ENCODE peak calls at places on chromosomes 4 and X, in ten cellular contexts. One of them, this sample, is unnamed.

GRCh38 chr4:42151568-42152506 is 618 bp downstream of the BEND4 start:
- DNase-seq in H4: no peak
- DNase-seq in NCI-H1694: peak; percentile 4
- DNase-seq in stimulated activated CD8-positive, alpha-beta memory T cell treated with anti-CD3 and anti-CD28 coated beads, Interleukin-15, amount 100 ng/mL, for 1 hour: no peak
- DNase-seq in right lobe of liver: no peak
- DNase-seq in KG1: peak; percentile 75
- DNase-seq in neural crest cell: peak; percentile 51
- DNase-seq in left cardiac atrium: peak; percentile 23
- DNase-seq in stimulated activated CD4-positive, alpha-beta T cell treated with anti-CD3 and anti-CD28 coated beads, Interleukin-1b, Interleukin-23, amount 100 ng/mL, for 1 hour: no peak
- DNase-seq in activated CD4-positive, alpha-beta T cell treated with anti-CD3 and anti-CD28 coated beads, Interleukin-2, amount 50 U/mL, for 48 hours: peak; percentile 25
- DNase-seq in this sample: peak; percentile 52

GRCh38 chrX:136147320-136147901 is at the start of gene FHL1:
- DNase-seq in H4: no peak
- DNase-seq in NCI-H1694: peak; percentile 26
- DNase-seq in stimulated activated CD8-positive, alpha-beta memory T cell treated with anti-CD3 and anti-CD28 coated beads, Interleukin-15, amount 100 ng/mL, for 1 hour: no peak
- DNase-seq in right lobe of liver: peak; percentile 61
- DNase-seq in KG1: no peak
- DNase-seq in neural crest cell: peak; percentile 31
- DNase-seq in left cardiac atrium: peak; percentile 69
- DNase-seq in stimulated activated CD4-positive, alpha-beta T cell treated with anti-CD3 and anti-CD28 coated beads, Interleukin-1b, Interleukin-23, amount 100 ng/mL, for 1 hour: peak; percentile 21
- DNase-seq in activated CD4-positive, alpha-beta T cell treated with anti-CD3 and anti-CD28 coated beads, Interleukin-2, amount 50 U/mL, for 48 hours: peak; percentile 56
- DNase-seq in this sample: peak; percentile 91

GRCh38 chrX:153782324-153782723 is 1.5 kb downstream of the SRPK3 start:
- DNase-seq in H4: no peak
- DNase-seq in NCI-H1694: peak; percentile 93
- DNase-seq in stimulated activated CD8-positive, alpha-beta memory T cell treated with anti-CD3 and anti-CD28 coated beads, Interleukin-15, amount 100 ng/mL, for 1 hour: no peak
- DNase-seq in right lobe of liver: no peak
- DNase-seq in KG1: no peak
- DNase-seq in neural crest cell: no peak
- DNase-seq in left cardiac atrium: no peak
- DNase-seq in stimulated activated CD4-positive, alpha-beta T cell treated with anti-CD3 and anti-CD28 coated beads, Interleukin-1b, Interleukin-23, amount 100 ng/mL, for 1 hour: no peak
- DNase-seq in activated CD4-positive, alpha-beta T cell treated with anti-CD3 and anti-CD28 coated beads, Interleukin-2, amount 50 U/mL, for 48 hours: no peak
- DNase-seq in this sample: no peak

GRCh38 chr4:83114576-83114975 is at the start of gene PLAC8:
- DNase-seq in H4: peak; percentile 78
- DNase-seq in NCI-H1694: no peak
- DNase-seq in stimulated activated CD8-positive, alpha-beta memory T cell treated with anti-CD3 and anti-CD28 coated beads, Interleukin-15, amount 100 ng/mL, for 1 hour: no peak
- DNase-seq in right lobe of liver: no peak
- DNase-seq in KG1: peak; percentile 67
- DNase-seq in neural crest cell: no peak
- DNase-seq in left cardiac atrium: no peak
- DNase-seq in stimulated activated CD4-positive, alpha-beta T cell treated with anti-CD3 and anti-CD28 coated beads, Interleukin-1b, Interleukin-23, amount 100 ng/mL, for 1 hour: no peak
- DNase-seq in activated CD4-positive, alpha-beta T cell treated with anti-CD3 and anti-CD28 coated beads, Interleukin-2, amount 50 U/mL, for 48 hours: no peak
- DNase-seq in this sample: no peak

GRCh38 chr4:102981005-102981404 is 38.5 kb downstream of the SLC9B1 start:
- DNase-seq in H4: no peak
- DNase-seq in NCI-H1694: no peak
- DNase-seq in stimulated activated CD8-positive, alpha-beta memory T cell treated with anti-CD3 and anti-CD28 coated beads, Interleukin-15, amount 100 ng/mL, for 1 hour: no peak
- DNase-seq in right lobe of liver: no peak
- DNase-seq in KG1: no peak
- DNase-seq in neural crest cell: no peak
- DNase-seq in left cardiac atrium: no peak
- DNase-seq in stimulated activated CD4-positive, alpha-beta T cell treated with anti-CD3 and anti-CD28 coated beads, Interleukin-1b, Interleukin-23, amount 100 ng/mL, for 1 hour: no peak
- DNase-seq in activated CD4-positive, alpha-beta T cell treated with anti-CD3 and anti-CD28 coated beads, Interleukin-2, amount 50 U/mL, for 48 hours: no peak
- DNase-seq in this sample: no peak

GRCh38 chr4:150464523-150464922 is 117.4 kb upstream of the MAB21L2 start:
- DNase-seq in H4: no peak
- DNase-seq in NCI-H1694: no peak
- DNase-seq in stimulated activated CD8-positive, alpha-beta memory T cell treated with anti-CD3 and anti-CD28 coated beads, Interleukin-15, amount 100 ng/mL, for 1 hour: no peak
- DNase-seq in right lobe of liver: no peak
- DNase-seq in KG1: no peak
- DNase-seq in neural crest cell: no peak
- DNase-seq in left cardiac atrium: no peak
- DNase-seq in stimulated activated CD4-positive, alpha-beta T cell treated with anti-CD3 and anti-CD28 coated beads, Interleukin-1b, Interleukin-23, amount 100 ng/mL, for 1 hour: no peak
- DNase-seq in activated CD4-positive, alpha-beta T cell treated with anti-CD3 and anti-CD28 coated beads, Interleukin-2, amount 50 U/mL, for 48 hours: no peak
- DNase-seq in this sample: no peak

GRCh38 chr4:56786955-56787354 is 34.5 kb downstream of the SPINK2 start:
- DNase-seq in H4: peak; percentile 17
- DNase-seq in NCI-H1694: no peak
- DNase-seq in stimulated activated CD8-positive, alpha-beta memory T cell treated with anti-CD3 and anti-CD28 coated beads, Interleukin-15, amount 100 ng/mL, for 1 hour: no peak
- DNase-seq in right lobe of liver: peak; percentile 57
- DNase-seq in KG1: no peak
- DNase-seq in neural crest cell: no peak
- DNase-seq in left cardiac atrium: peak; percentile 48
- DNase-seq in stimulated activated CD4-positive, alpha-beta T cell treated with anti-CD3 and anti-CD28 coated beads, Interleukin-1b, Interleukin-23, amount 100 ng/mL, for 1 hour: no peak
- DNase-seq in activated CD4-positive, alpha-beta T cell treated with anti-CD3 and anti-CD28 coated beads, Interleukin-2, amount 50 U/mL, for 48 hours: no peak
- DNase-seq in this sample: peak; percentile 77

GRCh38 chr4:175951794-175952193 is 113.8 kb upstream of the WDR17 start:
- DNase-seq in H4: no peak
- DNase-seq in NCI-H1694: no peak
- DNase-seq in stimulated activated CD8-positive, alpha-beta memory T cell treated with anti-CD3 and anti-CD28 coated beads, Interleukin-15, amount 100 ng/mL, for 1 hour: no peak
- DNase-seq in right lobe of liver: no peak
- DNase-seq in KG1: no peak
- DNase-seq in neural crest cell: no peak
- DNase-seq in left cardiac atrium: no peak
- DNase-seq in stimulated activated CD4-positive, alpha-beta T cell treated with anti-CD3 and anti-CD28 coated beads, Interleukin-1b, Interleukin-23, amount 100 ng/mL, for 1 hour: no peak
- DNase-seq in activated CD4-positive, alpha-beta T cell treated with anti-CD3 and anti-CD28 coated beads, Interleukin-2, amount 50 U/mL, for 48 hours: no peak
- DNase-seq in this sample: no peak

GRCh38 chr4:48635980-48636379 is 144.1 kb downstream of the FRYL start:
- DNase-seq in H4: no peak
- DNase-seq in NCI-H1694: no peak
- DNase-seq in stimulated activated CD8-positive, alpha-beta memory T cell treated with anti-CD3 and anti-CD28 coated beads, Interleukin-15, amount 100 ng/mL, for 1 hour: no peak
- DNase-seq in right lobe of liver: no peak
- DNase-seq in KG1: no peak
- DNase-seq in neural crest cell: no peak
- DNase-seq in left cardiac atrium: no peak
- DNase-seq in stimulated activated CD4-positive, alpha-beta T cell treated with anti-CD3 and anti-CD28 coated beads, Interleukin-1b, Interleukin-23, amount 100 ng/mL, for 1 hour: no peak
- DNase-seq in activated CD4-positive, alpha-beta T cell treated with anti-CD3 and anti-CD28 coated beads, Interleukin-2, amount 50 U/mL, for 48 hours: no peak
- DNase-seq in this sample: no peak

GRCh38 chrX:21741869-21742701 is 15.8 kb downstream of the SMPX start:
- DNase-seq in H4: peak; percentile 9
- DNase-seq in NCI-H1694: peak; percentile 37
- DNase-seq in stimulated activated CD8-positive, alpha-beta memory T cell treated with anti-CD3 and anti-CD28 coated beads, Interleukin-15, amount 100 ng/mL, for 1 hour: no peak
- DNase-seq in right lobe of liver: peak; percentile 66
- DNase-seq in KG1: no peak
- DNase-seq in neural crest cell: no peak
- DNase-seq in left cardiac atrium: no peak
- DNase-seq in stimulated activated CD4-positive, alpha-beta T cell treated with anti-CD3 and anti-CD28 coated beads, Interleukin-1b, Interleukin-23, amount 100 ng/mL, for 1 hour: no peak
- DNase-seq in activated CD4-positive, alpha-beta T cell treated with anti-CD3 and anti-CD28 coated beads, Interleukin-2, amount 50 U/mL, for 48 hours: no peak
- DNase-seq in this sample: no peak

GRCh38 chr4:151408630-151409469 is at the start of gene FHIP1A:
- DNase-seq in H4: peak; percentile 85
- DNase-seq in NCI-H1694: no peak
- DNase-seq in stimulated activated CD8-positive, alpha-beta memory T cell treated with anti-CD3 and anti-CD28 coated beads, Interleukin-15, amount 100 ng/mL, for 1 hour: peak; percentile 53
- DNase-seq in right lobe of liver: peak; percentile 93
- DNase-seq in KG1: no peak
- DNase-seq in neural crest cell: peak; percentile 48
- DNase-seq in left cardiac atrium: peak; percentile 63
- DNase-seq in stimulated activated CD4-positive, alpha-beta T cell treated with anti-CD3 and anti-CD28 coated beads, Interleukin-1b, Interleukin-23, amount 100 ng/mL, for 1 hour: peak; percentile 63
- DNase-seq in activated CD4-positive, alpha-beta T cell treated with anti-CD3 and anti-CD28 coated beads, Interleukin-2, amount 50 U/mL, for 48 hours: peak; percentile 78
- DNase-seq in this sample: peak; percentile 59

GRCh38 chr4:101345271-101345595 is 2.1 kb downstream of the PPP3CA start:
- DNase-seq in H4: peak; percentile 39
- DNase-seq in NCI-H1694: no peak
- DNase-seq in stimulated activated CD8-positive, alpha-beta memory T cell treated with anti-CD3 and anti-CD28 coated beads, Interleukin-15, amount 100 ng/mL, for 1 hour: no peak
- DNase-seq in right lobe of liver: no peak
- DNase-seq in KG1: no peak
- DNase-seq in neural crest cell: no peak
- DNase-seq in left cardiac atrium: no peak
- DNase-seq in stimulated activated CD4-positive, alpha-beta T cell treated with anti-CD3 and anti-CD28 coated beads, Interleukin-1b, Interleukin-23, amount 100 ng/mL, for 1 hour: no peak
- DNase-seq in activated CD4-positive, alpha-beta T cell treated with anti-CD3 and anti-CD28 coated beads, Interleukin-2, amount 50 U/mL, for 48 hours: peak; percentile 16
- DNase-seq in this sample: no peak

GRCh38 chr4:136583567-136583966 is 948.7 kb downstream of the PCDH18 start:
- DNase-seq in H4: no peak
- DNase-seq in NCI-H1694: no peak
- DNase-seq in stimulated activated CD8-positive, alpha-beta memory T cell treated with anti-CD3 and anti-CD28 coated beads, Interleukin-15, amount 100 ng/mL, for 1 hour: no peak
- DNase-seq in right lobe of liver: no peak
- DNase-seq in KG1: no peak
- DNase-seq in neural crest cell: no peak
- DNase-seq in left cardiac atrium: no peak
- DNase-seq in stimulated activated CD4-positive, alpha-beta T cell treated with anti-CD3 and anti-CD28 coated beads, Interleukin-1b, Interleukin-23, amount 100 ng/mL, for 1 hour: no peak
- DNase-seq in activated CD4-positive, alpha-beta T cell treated with anti-CD3 and anti-CD28 coated beads, Interleukin-2, amount 50 U/mL, for 48 hours: no peak
- DNase-seq in this sample: no peak

GRCh38 chr4:110644008-110644407 is 21.1 kb upstream of the PITX2 start:
- DNase-seq in H4: no peak
- DNase-seq in NCI-H1694: no peak
- DNase-seq in stimulated activated CD8-positive, alpha-beta memory T cell treated with anti-CD3 and anti-CD28 coated beads, Interleukin-15, amount 100 ng/mL, for 1 hour: no peak
- DNase-seq in right lobe of liver: no peak
- DNase-seq in KG1: no peak
- DNase-seq in neural crest cell: no peak
- DNase-seq in left cardiac atrium: no peak
- DNase-seq in stimulated activated CD4-positive, alpha-beta T cell treated with anti-CD3 and anti-CD28 coated beads, Interleukin-1b, Interleukin-23, amount 100 ng/mL, for 1 hour: no peak
- DNase-seq in activated CD4-positive, alpha-beta T cell treated with anti-CD3 and anti-CD28 coated beads, Interleukin-2, amount 50 U/mL, for 48 hours: no peak
- DNase-seq in this sample: no peak

GRCh38 chrX:103373581-103373980 is 2.8 kb upstream of the BEX3 start:
- DNase-seq in H4: no peak
- DNase-seq in NCI-H1694: no peak
- DNase-seq in stimulated activated CD8-positive, alpha-beta memory T cell treated with anti-CD3 and anti-CD28 coated beads, Interleukin-15, amount 100 ng/mL, for 1 hour: no peak
- DNase-seq in right lobe of liver: no peak
- DNase-seq in KG1: no peak
- DNase-seq in neural crest cell: no peak
- DNase-seq in left cardiac atrium: no peak
- DNase-seq in stimulated activated CD4-positive, alpha-beta T cell treated with anti-CD3 and anti-CD28 coated beads, Interleukin-1b, Interleukin-23, amount 100 ng/mL, for 1 hour: no peak
- DNase-seq in activated CD4-positive, alpha-beta T cell treated with anti-CD3 and anti-CD28 coated beads, Interleukin-2, amount 50 U/mL, for 48 hours: no peak
- DNase-seq in this sample: no peak

GRCh38 chrX:54449929-54450328 is 9.7 kb downstream of the TSR2 start:
- DNase-seq in H4: no peak
- DNase-seq in NCI-H1694: no peak
- DNase-seq in stimulated activated CD8-positive, alpha-beta memory T cell treated with anti-CD3 and anti-CD28 coated beads, Interleukin-15, amount 100 ng/mL, for 1 hour: no peak
- DNase-seq in right lobe of liver: no peak
- DNase-seq in KG1: no peak
- DNase-seq in neural crest cell: no peak
- DNase-seq in left cardiac atrium: no peak
- DNase-seq in stimulated activated CD4-positive, alpha-beta T cell treated with anti-CD3 and anti-CD28 coated beads, Interleukin-1b, Interleukin-23, amount 100 ng/mL, for 1 hour: no peak
- DNase-seq in activated CD4-positive, alpha-beta T cell treated with anti-CD3 and anti-CD28 coated beads, Interleukin-2, amount 50 U/mL, for 48 hours: no peak
- DNase-seq in this sample: no peak

GRCh38 chrX:101803451-101803850 is 128.4 kb downstream of the ZMAT1 start:
- DNase-seq in H4: no peak
- DNase-seq in NCI-H1694: no peak
- DNase-seq in stimulated activated CD8-positive, alpha-beta memory T cell treated with anti-CD3 and anti-CD28 coated beads, Interleukin-15, amount 100 ng/mL, for 1 hour: no peak
- DNase-seq in right lobe of liver: no peak
- DNase-seq in KG1: no peak
- DNase-seq in neural crest cell: peak; percentile 16
- DNase-seq in left cardiac atrium: no peak
- DNase-seq in stimulated activated CD4-positive, alpha-beta T cell treated with anti-CD3 and anti-CD28 coated beads, Interleukin-1b, Interleukin-23, amount 100 ng/mL, for 1 hour: no peak
- DNase-seq in activated CD4-positive, alpha-beta T cell treated with anti-CD3 and anti-CD28 coated beads, Interleukin-2, amount 50 U/mL, for 48 hours: no peak
- DNase-seq in this sample: no peak

GRCh38 chrX:1450381-1451161 is 2.1 kb downstream of the ASMTL start:
- DNase-seq in H4: no peak
- DNase-seq in NCI-H1694: no peak
- DNase-seq in stimulated activated CD8-positive, alpha-beta memory T cell treated with anti-CD3 and anti-CD28 coated beads, Interleukin-15, amount 100 ng/mL, for 1 hour: no peak
- DNase-seq in right lobe of liver: peak; percentile 46
- DNase-seq in KG1: no peak
- DNase-seq in neural crest cell: no peak
- DNase-seq in left cardiac atrium: peak; percentile 18
- DNase-seq in stimulated activated CD4-positive, alpha-beta T cell treated with anti-CD3 and anti-CD28 coated beads, Interleukin-1b, Interleukin-23, amount 100 ng/mL, for 1 hour: no peak
- DNase-seq in activated CD4-positive, alpha-beta T cell treated with anti-CD3 and anti-CD28 coated beads, Interleukin-2, amount 50 U/mL, for 48 hours: peak; percentile 4
- DNase-seq in this sample: no peak

GRCh38 chrX:141935645-141936044 is 32.0 kb downstream of the MAGEC1 start:
- DNase-seq in H4: no peak
- DNase-seq in NCI-H1694: no peak
- DNase-seq in stimulated activated CD8-positive, alpha-beta memory T cell treated with anti-CD3 and anti-CD28 coated beads, Interleukin-15, amount 100 ng/mL, for 1 hour: no peak
- DNase-seq in right lobe of liver: no peak
- DNase-seq in KG1: no peak
- DNase-seq in neural crest cell: no peak
- DNase-seq in left cardiac atrium: no peak
- DNase-seq in stimulated activated CD4-positive, alpha-beta T cell treated with anti-CD3 and anti-CD28 coated beads, Interleukin-1b, Interleukin-23, amount 100 ng/mL, for 1 hour: no peak
- DNase-seq in activated CD4-positive, alpha-beta T cell treated with anti-CD3 and anti-CD28 coated beads, Interleukin-2, amount 50 U/mL, for 48 hours: no peak
- DNase-seq in this sample: no peak

GRCh38 chr4:6463311-6464289 is 8.8 kb downstream of the PPP2R2C start:
- DNase-seq in H4: no peak
- DNase-seq in NCI-H1694: no peak
- DNase-seq in stimulated activated CD8-positive, alpha-beta memory T cell treated with anti-CD3 and anti-CD28 coated beads, Interleukin-15, amount 100 ng/mL, for 1 hour: no peak
- DNase-seq in right lobe of liver: peak; percentile 23
- DNase-seq in KG1: no peak
- DNase-seq in neural crest cell: no peak
- DNase-seq in left cardiac atrium: no peak
- DNase-seq in stimulated activated CD4-positive, alpha-beta T cell treated with anti-CD3 and anti-CD28 coated beads, Interleukin-1b, Interleukin-23, amount 100 ng/mL, for 1 hour: no peak
- DNase-seq in activated CD4-positive, alpha-beta T cell treated with anti-CD3 and anti-CD28 coated beads, Interleukin-2, amount 50 U/mL, for 48 hours: no peak
- DNase-seq in this sample: no peak

GRCh38 chrX:87397103-87397886 is 120.3 kb upstream of the KLHL4 start:
- DNase-seq in H4: peak; percentile 2
- DNase-seq in NCI-H1694: no peak
- DNase-seq in stimulated activated CD8-positive, alpha-beta memory T cell treated with anti-CD3 and anti-CD28 coated beads, Interleukin-15, amount 100 ng/mL, for 1 hour: no peak
- DNase-seq in right lobe of liver: no peak
- DNase-seq in KG1: no peak
- DNase-seq in neural crest cell: no peak
- DNase-seq in left cardiac atrium: no peak
- DNase-seq in stimulated activated CD4-positive, alpha-beta T cell treated with anti-CD3 and anti-CD28 coated beads, Interleukin-1b, Interleukin-23, amount 100 ng/mL, for 1 hour: no peak
- DNase-seq in activated CD4-positive, alpha-beta T cell treated with anti-CD3 and anti-CD28 coated beads, Interleukin-2, amount 50 U/mL, for 48 hours: no peak
- DNase-seq in this sample: no peak

GRCh38 chr4:52836120-52836519 is 26.0 kb upstream of the RASL11B start:
- DNase-seq in H4: no peak
- DNase-seq in NCI-H1694: no peak
- DNase-seq in stimulated activated CD8-positive, alpha-beta memory T cell treated with anti-CD3 and anti-CD28 coated beads, Interleukin-15, amount 100 ng/mL, for 1 hour: no peak
- DNase-seq in right lobe of liver: no peak
- DNase-seq in KG1: no peak
- DNase-seq in neural crest cell: no peak
- DNase-seq in left cardiac atrium: no peak
- DNase-seq in stimulated activated CD4-positive, alpha-beta T cell treated with anti-CD3 and anti-CD28 coated beads, Interleukin-1b, Interleukin-23, amount 100 ng/mL, for 1 hour: no peak
- DNase-seq in activated CD4-positive, alpha-beta T cell treated with anti-CD3 and anti-CD28 coated beads, Interleukin-2, amount 50 U/mL, for 48 hours: no peak
- DNase-seq in this sample: no peak

This sample was measured in right cardiac atrium.